ENCODE peak calls at places on chromosomes 7 and 10, in seven cellular contexts. One of them, this sample, is unnamed.

GRCh38 chr7:79529896-79530235 is 76.4 kb upstream of the MAGI2 start:
- DNase-seq in mucosa of descending colon: no peak
- DNase-seq in breast epithelium: no peak
- DNase-seq in upper lobe of right lung: no peak
- DNase-seq in A549: no peak
- DNase-seq in Panc1: no peak
- DNase-seq in astrocyte of the spinal cord: no peak
- DNase-seq in this sample: no peak

GRCh38 chr7:36440880-36441279 is 51.2 kb downstream of the ANLN start:
- DNase-seq in breast epithelium: no peak
- DNase-seq in A549: peak
- DNase-seq in Panc1: no peak
- DNase-seq in mucosa of descending colon: no peak
- DNase-seq in upper lobe of right lung: no peak
- DNase-seq in astrocyte of the spinal cord: peak
- DNase-seq in this sample: no peak

GRCh38 chr7:63900394-63901203 is 98.0 kb upstream of the ZNF722 start:
- DNase-seq in upper lobe of right lung: peak
- DNase-seq in breast epithelium: peak
- DNase-seq in A549: peak
- DNase-seq in astrocyte of the spinal cord: no peak
- DNase-seq in mucosa of descending colon: peak
- DNase-seq in Panc1: peak
- DNase-seq in this sample: no peak

GRCh38 chr10:95236068-95236903 is 42.2 kb downstream of the ACSM6 start:
- DNase-seq in astrocyte of the spinal cord: peak
- DNase-seq in Panc1: peak
- DNase-seq in upper lobe of right lung: no peak
- DNase-seq in mucosa of descending colon: no peak
- DNase-seq in breast epithelium: no peak
- DNase-seq in A549: no peak
- DNase-seq in this sample: no peak

GRCh38 chr10:132848951-132849545 is 63.1 kb upstream of the NKX6-2 start:
- DNase-seq in breast epithelium: no peak
- DNase-seq in Panc1: no peak
- DNase-seq in astrocyte of the spinal cord: no peak
- DNase-seq in A549: no peak
- DNase-seq in upper lobe of right lung: peak
- DNase-seq in mucosa of descending colon: no peak
- DNase-seq in this sample: no peak

GRCh38 chr7:2904202-2904601 is 60.1 kb upstream of the GNA12 start:
- DNase-seq in mucosa of descending colon: no peak
- DNase-seq in astrocyte of the spinal cord: no peak
- DNase-seq in breast epithelium: no peak
- DNase-seq in A549: no peak
- DNase-seq in upper lobe of right lung: no peak
- DNase-seq in Panc1: no peak
- DNase-seq in this sample: no peak

GRCh38 chr10:4781955-4782354 is 44.1 kb upstream of the AKR1E2 start:
- DNase-seq in breast epithelium: no peak
- DNase-seq in A549: no peak
- DNase-seq in astrocyte of the spinal cord: no peak
- DNase-seq in Panc1: no peak
- DNase-seq in mucosa of descending colon: no peak
- DNase-seq in upper lobe of right lung: no peak
- DNase-seq in this sample: no peak

GRCh38 chr10:74145133-74145532 is 5.5 kb downstream of the AP3M1 start:
- DNase-seq in astrocyte of the spinal cord: peak
- DNase-seq in Panc1: no peak
- DNase-seq in upper lobe of right lung: no peak
- DNase-seq in mucosa of descending colon: no peak
- DNase-seq in A549: no peak
- DNase-seq in breast epithelium: no peak
- DNase-seq in this sample: no peak

GRCh38 chr10:99628923-99629624 is 8.8 kb upstream of the SLC25A28 start:
- DNase-seq in Panc1: no peak
- DNase-seq in upper lobe of right lung: no peak
- DNase-seq in breast epithelium: no peak
- DNase-seq in astrocyte of the spinal cord: no peak
- DNase-seq in mucosa of descending colon: no peak
- DNase-seq in A549: no peak
- DNase-seq in this sample: no peak

GRCh38 chr10:125720002-125720382 is 483 bp downstream of the EDRF1 start:
- DNase-seq in A549: no peak
- DNase-seq in upper lobe of right lung: no peak
- DNase-seq in breast epithelium: no peak
- DNase-seq in mucosa of descending colon: no peak
- DNase-seq in astrocyte of the spinal cord: peak
- DNase-seq in Panc1: no peak
- DNase-seq in this sample: no peak

GRCh38 chr10:79084012-79084971 is 15.5 kb downstream of the ZMIZ1 start:
- DNase-seq in Panc1: no peak
- DNase-seq in breast epithelium: peak
- DNase-seq in upper lobe of right lung: peak
- DNase-seq in mucosa of descending colon: peak
- DNase-seq in A549: peak
- DNase-seq in astrocyte of the spinal cord: peak
- DNase-seq in this sample: no peak

GRCh38 chr7:74094224-74095095 is 10.9 kb downstream of the LIMK1 start:
- DNase-seq in mucosa of descending colon: peak
- DNase-seq in upper lobe of right lung: peak
- DNase-seq in A549: peak
- DNase-seq in astrocyte of the spinal cord: peak
- DNase-seq in breast epithelium: peak
- DNase-seq in Panc1: peak
- DNase-seq in this sample: peak

GRCh38 chr7:136061433-136061832 is 84.3 kb upstream of the MTPN start:
- DNase-seq in mucosa of descending colon: no peak
- DNase-seq in breast epithelium: no peak
- DNase-seq in astrocyte of the spinal cord: no peak
- DNase-seq in A549: no peak
- DNase-seq in Panc1: no peak
- DNase-seq in upper lobe of right lung: no peak
- DNase-seq in this sample: no peak

GRCh38 chr10:115829501-115830215 is 443.3 kb downstream of the GFRA1 start:
- DNase-seq in A549: peak
- DNase-seq in upper lobe of right lung: no peak
- DNase-seq in astrocyte of the spinal cord: peak
- DNase-seq in mucosa of descending colon: no peak
- DNase-seq in Panc1: no peak
- DNase-seq in breast epithelium: no peak
- DNase-seq in this sample: no peak

GRCh38 chr10:22335204-22335956 is 9.9 kb upstream of the SPAG6 start:
- DNase-seq in mucosa of descending colon: peak
- DNase-seq in Panc1: no peak
- DNase-seq in upper lobe of right lung: peak
- DNase-seq in breast epithelium: no peak
- DNase-seq in A549: peak
- DNase-seq in astrocyte of the spinal cord: peak
- DNase-seq in this sample: no peak

GRCh38 chr10:22823109-22823508 is 104.7 kb upstream of the ARMC3 start:
- DNase-seq in A549: peak
- DNase-seq in astrocyte of the spinal cord: peak
- DNase-seq in Panc1: peak
- DNase-seq in mucosa of descending colon: no peak
- DNase-seq in breast epithelium: no peak
- DNase-seq in upper lobe of right lung: no peak
- DNase-seq in this sample: no peak

DNA sequence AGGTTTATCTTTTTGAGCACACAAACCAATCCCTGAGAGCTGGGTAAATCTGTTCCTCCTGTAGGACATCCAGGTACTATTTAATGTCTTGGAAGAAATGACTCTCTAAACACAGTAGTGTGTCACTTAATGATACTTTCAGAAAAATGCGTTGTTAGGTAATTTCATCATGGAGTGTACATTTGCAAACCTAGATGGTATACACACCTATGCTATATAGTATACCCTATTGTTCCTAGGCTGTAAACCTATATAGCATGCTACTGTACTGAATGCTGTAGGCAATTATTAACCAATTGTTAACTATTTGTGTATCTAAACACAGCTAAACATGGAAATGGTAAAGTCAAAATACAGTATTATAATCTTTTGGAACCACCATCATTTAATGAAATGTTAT is 10.1 kb downstream of the RUFY2 start:
- DNase-seq in mucosa of descending colon: no peak
- DNase-seq in breast epithelium: no peak
- DNase-seq in upper lobe of right lung: no peak
- DNase-seq in Panc1: no peak
- DNase-seq in astrocyte of the spinal cord: no peak
- DNase-seq in A549: no peak
- DNase-seq in this sample: no peak
- H3K4me3 ChIP-seq in mucosa of descending colon: no peak
- H3K4me3 ChIP-seq in breast epithelium: no peak
- H3K4me3 ChIP-seq in upper lobe of right lung: no peak
- H3K4me3 ChIP-seq in Panc1: no peak
- H3K4me3 ChIP-seq in astrocyte of the spinal cord: no peak
- H3K4me3 ChIP-seq in A549: no peak
- H3K4me3 ChIP-seq in this sample: no peak

DNA sequence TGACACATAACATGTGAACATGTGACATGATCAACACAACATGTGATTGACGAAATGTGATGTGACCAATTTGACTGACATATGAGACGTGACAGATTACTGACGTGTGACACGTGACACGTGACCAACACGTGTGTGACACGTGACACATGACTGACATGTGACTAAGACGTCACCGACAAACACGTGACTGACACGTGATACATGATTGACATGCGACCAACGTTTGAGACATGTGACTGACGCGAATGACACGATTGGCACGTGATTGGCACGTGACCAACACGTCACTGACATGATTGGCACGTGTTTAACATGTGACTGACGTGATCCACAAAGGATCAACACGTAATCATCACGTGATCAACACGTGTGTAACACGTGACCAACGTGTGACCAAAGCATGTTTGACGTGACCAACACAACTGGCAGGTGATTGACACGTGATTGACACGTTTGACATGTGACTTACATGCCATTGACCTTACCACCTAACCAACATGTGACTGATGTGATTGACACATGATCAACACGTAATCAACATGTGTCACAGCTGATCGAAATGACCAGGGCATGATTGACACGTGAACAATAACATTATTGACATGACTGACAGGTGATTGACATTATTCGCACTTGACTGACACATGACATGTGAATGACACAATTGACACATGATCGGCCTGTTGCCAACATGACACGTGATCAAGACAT is 23.7 kb downstream of the CRPPA start:
- DNase-seq in astrocyte of the spinal cord: no peak
- DNase-seq in A549: peak
- DNase-seq in breast epithelium: no peak
- DNase-seq in upper lobe of right lung: no peak
- DNase-seq in Panc1: no peak
- DNase-seq in mucosa of descending colon: no peak
- DNase-seq in this sample: no peak
- H3K4me3 ChIP-seq in astrocyte of the spinal cord: no peak
- H3K4me3 ChIP-seq in A549: no peak
- H3K4me3 ChIP-seq in breast epithelium: no peak
- H3K4me3 ChIP-seq in upper lobe of right lung: no peak
- H3K4me3 ChIP-seq in Panc1: no peak
- H3K4me3 ChIP-seq in mucosa of descending colon: no peak
- H3K4me3 ChIP-seq in this sample: no peak

GRCh38 chr10:112201334-112201733 is 17.8 kb upstream of the GPAM start:
- DNase-seq in A549: no peak
- DNase-seq in astrocyte of the spinal cord: no peak
- DNase-seq in breast epithelium: no peak
- DNase-seq in Panc1: no peak
- DNase-seq in upper lobe of right lung: no peak
- DNase-seq in mucosa of descending colon: no peak
- DNase-seq in this sample: no peak

GRCh38 chr10:112208292-112208691 is 24.7 kb upstream of the GPAM start:
- DNase-seq in A549: no peak
- DNase-seq in astrocyte of the spinal cord: no peak
- DNase-seq in Panc1: no peak
- DNase-seq in breast epithelium: no peak
- DNase-seq in upper lobe of right lung: no peak
- DNase-seq in mucosa of descending colon: no peak
- DNase-seq in this sample: no peak

GRCh38 chr10:112203328-112204076 is 19.9 kb upstream of the GPAM start:
- DNase-seq in mucosa of descending colon: no peak
- DNase-seq in upper lobe of right lung: no peak
- DNase-seq in astrocyte of the spinal cord: no peak
- DNase-seq in breast epithelium: no peak
- DNase-seq in A549: no peak
- DNase-seq in Panc1: no peak
- DNase-seq in this sample: no peak

GRCh38 chr10:112202076-112202475 is 18.5 kb upstream of the GPAM start:
- DNase-seq in astrocyte of the spinal cord: no peak
- DNase-seq in upper lobe of right lung: no peak
- DNase-seq in mucosa of descending colon: no peak
- DNase-seq in A549: no peak
- DNase-seq in breast epithelium: no peak
- DNase-seq in Panc1: no peak
- DNase-seq in this sample: no peak

GRCh38 chr10:112202561-112203241 is 19.1 kb upstream of the GPAM start:
- DNase-seq in breast epithelium: no peak
- DNase-seq in A549: no peak
- DNase-seq in astrocyte of the spinal cord: no peak
- DNase-seq in Panc1: no peak
- DNase-seq in upper lobe of right lung: no peak
- DNase-seq in mucosa of descending colon: no peak
- DNase-seq in this sample: no peak
- H3K4me3 ChIP-seq in breast epithelium: no peak
- H3K4me3 ChIP-seq in A549: no peak
- H3K4me3 ChIP-seq in astrocyte of the spinal cord: no peak
- H3K4me3 ChIP-seq in Panc1: no peak
- H3K4me3 ChIP-seq in upper lobe of right lung: no peak
- H3K4me3 ChIP-seq in mucosa of descending colon: no peak
- H3K4me3 ChIP-seq in this sample: no peak

DNA sequence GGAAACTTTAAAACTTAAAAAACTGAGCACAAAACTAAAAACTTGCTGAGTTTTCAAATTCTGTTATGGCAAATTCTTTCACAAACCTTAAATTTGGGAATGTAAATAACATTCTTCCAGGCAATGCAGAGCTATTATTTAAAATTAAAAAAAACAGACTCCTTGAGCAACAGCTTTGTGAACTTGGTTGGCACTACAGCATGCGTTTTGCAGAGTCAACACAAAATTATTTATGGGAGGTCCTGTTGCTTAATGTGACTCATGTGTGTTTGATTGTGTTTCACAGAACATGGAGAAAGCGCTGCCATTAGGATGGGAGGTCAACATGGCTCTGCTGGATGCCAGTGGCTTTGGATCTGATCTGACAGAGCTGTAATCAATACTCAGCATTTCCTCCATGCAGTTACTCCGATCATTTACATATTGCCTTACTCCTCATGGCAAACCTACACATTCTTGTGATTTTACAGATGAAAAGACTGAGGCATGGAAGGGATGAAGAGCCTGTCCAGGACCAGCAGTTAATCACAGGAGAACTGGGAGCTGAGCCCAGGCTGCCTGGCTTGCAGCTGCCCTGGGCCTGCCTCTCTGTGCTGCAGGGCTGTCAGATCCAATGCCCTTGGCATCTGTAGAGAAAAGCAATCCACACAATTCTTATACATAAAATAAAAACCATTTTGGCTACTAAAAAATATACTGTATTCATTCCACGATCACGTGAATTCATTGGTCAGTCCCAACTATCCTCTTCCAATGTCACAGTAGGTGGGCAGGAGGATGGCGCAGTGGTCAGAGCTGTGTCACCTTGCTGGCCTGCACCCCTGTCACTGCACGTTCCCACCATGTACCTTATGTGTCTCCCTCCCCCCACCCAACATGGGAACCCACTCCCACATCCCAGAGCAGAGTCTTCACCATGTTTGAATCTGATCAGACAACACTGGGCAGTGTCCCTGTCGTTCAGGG is 200.9 kb downstream of the CXCL12 start:
- DNase-seq in Panc1: no peak
- DNase-seq in breast epithelium: no peak
- DNase-seq in A549: no peak
- DNase-seq in mucosa of descending colon: no peak
- DNase-seq in upper lobe of right lung: no peak
- DNase-seq in astrocyte of the spinal cord: no peak
- DNase-seq in this sample: no peak
- H3K4me3 ChIP-seq in Panc1: no peak
- H3K4me3 ChIP-seq in breast epithelium: no peak
- H3K4me3 ChIP-seq in A549: no peak
- H3K4me3 ChIP-seq in mucosa of descending colon: no peak
- H3K4me3 ChIP-seq in upper lobe of right lung: no peak
- H3K4me3 ChIP-seq in astrocyte of the spinal cord: no peak
- H3K4me3 ChIP-seq in this sample: no peak